ENCODE peak calls at places on chromosomes 16 and 17, in eight cellular contexts. One of them, this sample, is unnamed.

GRCh38 chr17:4899341-4900230 is at the start of gene C17orf107:
- DNase-seq in transverse colon: peak
- DNase-seq in IMR-90: peak
- DNase-seq in heart left ventricle: peak
- DNase-seq in A549: no peak
- DNase-seq in adrenal gland: peak
- DNase-seq in gastrocnemius medialis: no peak
- DNase-seq in stomach: peak
- DNase-seq in this sample: peak

GRCh38 chr17:76888661-76889060 is 20.5 kb downstream of the MGAT5B start:
- DNase-seq in transverse colon: no peak
- DNase-seq in IMR-90: no peak
- DNase-seq in heart left ventricle: no peak
- DNase-seq in A549: no peak
- DNase-seq in adrenal gland: no peak
- DNase-seq in gastrocnemius medialis: no peak
- DNase-seq in stomach: no peak
- DNase-seq in this sample: no peak

GRCh38 chr16:80347900-80348299 is 192.9 kb upstream of the DYNLRB2 start:
- DNase-seq in transverse colon: no peak
- DNase-seq in IMR-90: no peak
- DNase-seq in heart left ventricle: peak
- DNase-seq in A549: no peak
- DNase-seq in adrenal gland: peak
- DNase-seq in gastrocnemius medialis: no peak
- DNase-seq in stomach: peak
- DNase-seq in this sample: no peak

GRCh38 chr16:14024300-14024699 is 46.8 kb upstream of the MRTFB start:
- DNase-seq in transverse colon: no peak
- DNase-seq in IMR-90: no peak
- DNase-seq in heart left ventricle: no peak
- DNase-seq in A549: no peak
- DNase-seq in adrenal gland: peak
- DNase-seq in gastrocnemius medialis: no peak
- DNase-seq in stomach: no peak
- DNase-seq in this sample: peak

GRCh38 chr17:41345992-41346391 is 4.6 kb downstream of the KRT33A start:
- DNase-seq in transverse colon: no peak
- DNase-seq in IMR-90: no peak
- DNase-seq in heart left ventricle: no peak
- DNase-seq in A549: no peak
- DNase-seq in adrenal gland: no peak
- DNase-seq in gastrocnemius medialis: no peak
- DNase-seq in stomach: no peak
- DNase-seq in this sample: no peak

GRCh38 chr16:31869511-31870201 is 4.0 kb upstream of the ZNF267 start:
- DNase-seq in transverse colon: peak
- DNase-seq in IMR-90: peak
- DNase-seq in heart left ventricle: peak
- DNase-seq in A549: no peak
- DNase-seq in adrenal gland: peak
- DNase-seq in gastrocnemius medialis: peak
- DNase-seq in stomach: no peak
- DNase-seq in this sample: peak

GRCh38 chr17:77503293-77503655 is 362.5 kb downstream of the SEC14L1 start:
- DNase-seq in transverse colon: no peak
- DNase-seq in IMR-90: no peak
- DNase-seq in heart left ventricle: peak
- DNase-seq in A549: no peak
- DNase-seq in adrenal gland: peak
- DNase-seq in gastrocnemius medialis: no peak
- DNase-seq in stomach: no peak
- DNase-seq in this sample: no peak

GRCh38 chr16:79920685-79921084 is 320.1 kb upstream of the MAF start:
- DNase-seq in transverse colon: no peak
- DNase-seq in IMR-90: no peak
- DNase-seq in heart left ventricle: no peak
- DNase-seq in A549: no peak
- DNase-seq in adrenal gland: no peak
- DNase-seq in gastrocnemius medialis: no peak
- DNase-seq in stomach: no peak
- DNase-seq in this sample: no peak

GRCh38 chr16:47142469-47143328 is 1.0 kb downstream of the NETO2 start:
- DNase-seq in transverse colon: peak
- DNase-seq in IMR-90: peak
- DNase-seq in heart left ventricle: peak
- DNase-seq in A549: peak
- DNase-seq in adrenal gland: peak
- DNase-seq in gastrocnemius medialis: no peak
- DNase-seq in stomach: peak
- DNase-seq in this sample: peak

GRCh38 chr16:58127033-58127556 is 2.1 kb downstream of the CFAP20 start:
- DNase-seq in transverse colon: no peak
- DNase-seq in IMR-90: peak
- DNase-seq in heart left ventricle: no peak
- DNase-seq in A549: no peak
- DNase-seq in adrenal gland: no peak
- DNase-seq in gastrocnemius medialis: no peak
- DNase-seq in stomach: no peak
- DNase-seq in this sample: peak

GRCh38 chr16:15961060-15961511 is 11.7 kb downstream of the ABCC1 start:
- DNase-seq in transverse colon: no peak
- DNase-seq in IMR-90: peak
- DNase-seq in heart left ventricle: no peak
- DNase-seq in A549: no peak
- DNase-seq in adrenal gland: no peak
- DNase-seq in gastrocnemius medialis: no peak
- DNase-seq in stomach: no peak
- DNase-seq in this sample: no peak

GRCh38 chr17:15409721-15410247 is 57.6 kb downstream of the CDRT4 start:
- DNase-seq in transverse colon: peak
- DNase-seq in IMR-90: peak
- DNase-seq in heart left ventricle: no peak
- DNase-seq in A549: no peak
- DNase-seq in adrenal gland: no peak
- DNase-seq in gastrocnemius medialis: peak
- DNase-seq in stomach: no peak
- DNase-seq in this sample: no peak

GRCh38 chr16:89383095-89384003 is 107.0 kb downstream of the ANKRD11 start:
- DNase-seq in transverse colon: peak
- DNase-seq in IMR-90: peak
- DNase-seq in heart left ventricle: peak
- DNase-seq in A549: no peak
- DNase-seq in adrenal gland: peak
- DNase-seq in gastrocnemius medialis: no peak
- DNase-seq in stomach: peak
- DNase-seq in this sample: peak

DNA sequence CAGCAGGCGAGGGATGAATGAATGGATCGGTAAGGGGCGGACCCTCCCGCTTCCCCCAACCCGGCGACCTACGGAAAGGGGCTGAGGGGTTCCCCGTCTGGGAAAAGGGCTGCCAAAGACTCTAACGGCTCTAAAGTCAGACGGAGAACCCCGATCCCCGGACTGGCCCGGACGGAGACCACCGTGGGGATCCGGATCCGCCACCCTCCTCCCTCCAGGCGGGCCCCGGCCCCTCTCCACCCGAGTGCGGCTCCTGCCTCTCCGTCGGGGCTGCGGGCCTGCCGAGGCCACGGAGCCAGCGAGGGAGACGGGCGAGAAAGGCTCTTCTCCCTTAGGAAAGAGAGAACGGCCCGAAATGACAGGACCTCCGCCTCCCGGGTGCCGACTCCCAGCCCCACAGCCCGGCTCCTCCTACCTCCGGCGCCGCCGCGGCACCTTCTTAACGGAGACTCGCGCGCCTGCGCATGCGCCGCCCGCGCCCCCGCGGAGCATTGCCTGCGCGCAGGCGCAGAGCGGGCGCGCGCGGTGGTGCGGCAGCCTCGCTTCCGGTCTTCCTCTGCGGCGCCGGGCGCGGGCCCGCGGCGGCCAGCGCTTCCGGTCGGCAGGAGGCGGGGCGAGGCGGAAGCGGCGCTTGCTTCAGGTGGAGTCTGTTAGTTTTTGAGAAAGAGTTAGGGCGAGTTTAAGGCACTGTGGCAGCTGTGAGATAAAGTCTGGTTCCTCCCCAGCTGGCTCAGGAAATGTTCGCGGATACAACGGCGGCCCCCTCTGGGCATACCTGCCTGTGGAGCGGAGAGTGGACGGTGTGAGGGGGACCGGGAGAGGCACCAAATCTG is at the start of gene SLX4:
- DNase-seq in transverse colon: peak
- DNase-seq in IMR-90: peak
- DNase-seq in heart left ventricle: peak
- DNase-seq in A549: peak
- DNase-seq in adrenal gland: peak
- DNase-seq in gastrocnemius medialis: peak
- DNase-seq in stomach: peak
- DNase-seq in this sample: peak
- TF ChIP-seq POLR2A in transverse colon: peak
- TF ChIP-seq POLR2A in IMR-90: peak
- TF ChIP-seq POLR2A in heart left ventricle: peak
- TF ChIP-seq POLR2A in A549: peak
- TF ChIP-seq POLR2A in adrenal gland: peak
- TF ChIP-seq POLR2A in gastrocnemius medialis: peak
- TF ChIP-seq POLR2A in stomach: no peak
- TF ChIP-seq POLR2A in this sample: peak

DNA sequence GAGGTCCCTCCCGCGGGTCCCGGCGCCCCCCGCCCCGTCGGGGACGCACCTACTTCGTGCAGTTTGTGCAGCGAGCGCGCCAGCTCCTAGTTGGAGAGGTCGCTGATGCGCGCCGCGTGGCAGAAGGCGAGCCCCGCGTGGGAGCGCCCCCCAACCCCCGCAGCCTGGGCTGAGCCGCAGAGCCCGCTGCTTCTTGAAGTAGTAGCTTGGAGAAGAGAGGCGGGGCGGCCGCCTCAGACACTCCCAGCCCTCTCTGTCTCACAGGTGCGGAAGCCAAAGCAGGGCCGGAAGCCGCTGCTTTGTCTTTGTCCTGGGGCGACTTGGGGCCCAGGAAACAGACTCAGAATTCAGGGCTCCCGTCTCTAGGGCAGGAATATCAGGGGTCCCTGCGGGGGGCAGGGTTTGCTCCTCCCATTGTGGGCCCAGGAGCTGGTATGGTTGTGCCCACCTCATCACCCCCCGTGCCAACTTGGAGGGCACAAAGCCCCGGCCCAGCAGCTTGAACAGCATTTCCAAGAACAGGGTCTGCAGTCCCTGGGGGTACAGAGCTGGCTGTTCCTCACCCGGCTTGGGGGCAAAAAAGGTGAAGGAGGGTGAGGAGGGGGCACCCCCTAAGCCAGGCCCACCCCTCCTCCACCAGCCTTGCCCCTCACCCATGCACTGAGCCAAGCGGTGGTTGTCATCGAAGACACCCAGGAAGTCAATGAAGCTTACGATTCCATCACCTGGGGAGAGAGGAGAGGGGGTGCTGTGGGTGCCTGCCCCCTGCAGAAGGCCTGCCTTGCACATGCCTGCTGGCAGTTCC is 13.6 kb downstream of the SPATA32 start:
- DNase-seq in transverse colon: peak
- DNase-seq in IMR-90: no peak
- DNase-seq in heart left ventricle: no peak
- DNase-seq in A549: peak
- DNase-seq in adrenal gland: peak
- DNase-seq in gastrocnemius medialis: no peak
- DNase-seq in stomach: peak
- DNase-seq in this sample: no peak
- TF ChIP-seq POLR2A in transverse colon: peak
- TF ChIP-seq POLR2A in IMR-90: no peak
- TF ChIP-seq POLR2A in heart left ventricle: no peak
- TF ChIP-seq POLR2A in A549: peak
- TF ChIP-seq POLR2A in adrenal gland: no peak
- TF ChIP-seq POLR2A in gastrocnemius medialis: no peak
- TF ChIP-seq POLR2A in stomach: no peak
- TF ChIP-seq POLR2A in this sample: peak

GRCh38 chr16:53129281-53130192 is 74.7 kb downstream of the CHD9 start:
- DNase-seq in transverse colon: no peak
- DNase-seq in IMR-90: peak
- DNase-seq in heart left ventricle: no peak
- DNase-seq in A549: no peak
- DNase-seq in adrenal gland: no peak
- DNase-seq in gastrocnemius medialis: no peak
- DNase-seq in stomach: no peak
- DNase-seq in this sample: peak

GRCh38 chr16:53131363-53132071 is 76.7 kb downstream of the CHD9 start:
- DNase-seq in transverse colon: peak
- DNase-seq in IMR-90: peak
- DNase-seq in heart left ventricle: peak
- DNase-seq in A549: peak
- DNase-seq in adrenal gland: peak
- DNase-seq in gastrocnemius medialis: peak
- DNase-seq in stomach: peak
- DNase-seq in this sample: peak

GRCh38 chr16:53131050-53131362 is 76.2 kb downstream of the CHD9 start:
- DNase-seq in transverse colon: no peak
- DNase-seq in IMR-90: no peak
- DNase-seq in heart left ventricle: no peak
- DNase-seq in A549: no peak
- DNase-seq in adrenal gland: no peak
- DNase-seq in gastrocnemius medialis: no peak
- DNase-seq in stomach: peak
- DNase-seq in this sample: no peak

GRCh38 chr16:53132406-53132805 is 77.6 kb downstream of the CHD9 start:
- DNase-seq in transverse colon: no peak
- DNase-seq in IMR-90: no peak
- DNase-seq in heart left ventricle: no peak
- DNase-seq in A549: no peak
- DNase-seq in adrenal gland: no peak
- DNase-seq in gastrocnemius medialis: no peak
- DNase-seq in stomach: no peak
- DNase-seq in this sample: peak

GRCh38 chr16:53130193-53131049 is 75.6 kb downstream of the CHD9 start:
- DNase-seq in transverse colon: peak
- DNase-seq in IMR-90: peak
- DNase-seq in heart left ventricle: peak
- DNase-seq in A549: peak
- DNase-seq in adrenal gland: peak
- DNase-seq in gastrocnemius medialis: peak
- DNase-seq in stomach: peak
- DNase-seq in this sample: peak
- TF ChIP-seq POLR2A in transverse colon: peak
- TF ChIP-seq POLR2A in IMR-90: peak
- TF ChIP-seq POLR2A in heart left ventricle: peak
- TF ChIP-seq POLR2A in A549: peak
- TF ChIP-seq POLR2A in adrenal gland: no peak
- TF ChIP-seq POLR2A in gastrocnemius medialis: peak
- TF ChIP-seq POLR2A in stomach: no peak
- TF ChIP-seq POLR2A in this sample: peak

DNA sequence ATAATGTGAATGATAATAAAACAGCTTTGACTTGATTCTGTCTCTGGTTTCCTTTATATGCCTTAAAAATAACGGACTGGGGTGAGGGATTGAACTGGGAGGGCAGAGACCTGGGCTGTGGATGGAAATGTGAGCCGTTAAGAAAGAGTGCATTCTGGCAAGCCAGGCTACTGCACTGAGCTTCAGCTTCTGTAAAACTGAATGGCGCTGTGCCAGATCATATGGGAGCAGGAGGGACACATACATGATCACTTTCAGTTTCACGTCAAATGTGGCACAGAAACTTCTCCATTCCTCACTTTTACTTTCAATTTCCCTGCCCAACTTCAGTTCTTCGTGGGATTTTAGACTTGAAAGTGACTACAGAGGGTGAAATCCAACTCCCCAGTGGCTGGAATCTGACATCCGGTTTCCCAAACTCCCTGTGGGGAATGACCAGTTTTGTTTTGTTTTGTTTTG is 1.1 kb downstream of the MT2A start:
- DNase-seq in transverse colon: peak
- DNase-seq in IMR-90: peak
- DNase-seq in heart left ventricle: peak
- DNase-seq in A549: peak
- DNase-seq in adrenal gland: peak
- DNase-seq in gastrocnemius medialis: peak
- DNase-seq in stomach: peak
- DNase-seq in this sample: peak
- TF ChIP-seq POLR2A in transverse colon: no peak
- TF ChIP-seq POLR2A in IMR-90: no peak
- TF ChIP-seq POLR2A in heart left ventricle: no peak
- TF ChIP-seq POLR2A in A549: no peak
- TF ChIP-seq POLR2A in adrenal gland: peak
- TF ChIP-seq POLR2A in gastrocnemius medialis: no peak
- TF ChIP-seq POLR2A in stomach: no peak
- TF ChIP-seq POLR2A in this sample: peak

This sample was measured in erythroblast.